ENCODE peak calls at places on chromosome 16, in five cellular contexts. Y, L, E, Q and Z are unnamed samples.

GRCh38 chr16:86508947-86509758 is 1.2 kb upstream of the FOXF1 start:
- DNase-seq in Y (no peak), L (peak), E (peak), Q (no peak), Z (no peak)

GRCh38 chr16:50628156-50628802 is 52.8 kb downstream of the SNX20 start:
- DNase-seq in Y (no peak), L (no peak), E (no peak), Q (no peak), Z (no peak)

GRCh38 chr16:69435977-69436729 is 11.7 kb downstream of the CYB5B start:
- DNase-seq in Y (no peak), L (no peak), E (no peak), Q (peak), Z (no peak)

GRCh38 chr16:11396241-11397048 is 51.2 kb downstream of the RMI2 start:
- DNase-seq in Y (no peak), L (peak), E (peak), Q (peak), Z (peak)

GRCh38 chr16:30985401-30986128 is 558 bp downstream of the HSD3B7 start:
- DNase-seq in Y (no peak), L (no peak), E (no peak), Q (no peak), Z (peak)

GRCh38 chr16:68790130-68790761 is 53.1 kb upstream of the TANGO6 start:
- DNase-seq in Y (no peak), L (no peak), E (no peak), Q (no peak), Z (peak)

GRCh38 chr16:90031931-90032663 is 12.8 kb upstream of the DBNDD1 start:
- DNase-seq in Y (no peak), L (no peak), E (no peak), Q (no peak), Z (no peak)

GRCh38 chr16:82741073-82741615 is 114.4 kb downstream of the CDH13 start:
- DNase-seq in Y (no peak), L (no peak), E (no peak), Q (no peak), Z (no peak)

GRCh38 chr16:86982912-86983311 is 334.3 kb downstream of the C16orf95 start:
- DNase-seq in Y (no peak), L (no peak), E (no peak), Q (no peak), Z (no peak)

GRCh38 chr16:88014954-88015805 is 63.9 kb downstream of the BANP start:
- DNase-seq in Y (no peak), L (no peak), E (no peak), Q (no peak), Z (no peak)

GRCh38 chr16:88978608-88979346 is 1.8 kb upstream of the CBFA2T3 start:
- DNase-seq in Y (no peak), L (no peak), E (no peak), Q (peak), Z (no peak)

GRCh38 chr16:80324371-80324770 is 216.4 kb upstream of the DYNLRB2 start:
- DNase-seq in Y (no peak), L (no peak), E (no peak), Q (no peak), Z (no peak)

GRCh38 chr16:86761117-86761971 is 183.0 kb downstream of the FOXL1 start:
- DNase-seq in Y (peak), L (no peak), E (no peak), Q (peak), Z (no peak)

GRCh38 chr16:78893340-78893739 is 707.2 kb downstream of the MAF start:
- DNase-seq in Y (no peak), L (no peak), E (no peak), Q (no peak), Z (no peak)

GRCh38 chr16:30740364-30741251 is 7.6 kb upstream of the PHKG2 start:
- DNase-seq in Y (no peak), L (no peak), E (no peak), Q (no peak), Z (peak)

GRCh38 chr16:83973581-83974385 is 5.7 kb downstream of the NECAB2 start:
- DNase-seq in Y (no peak), L (no peak), E (no peak), Q (no peak), Z (no peak)

GRCh38 chr16:4909825-4910224 is 27.1 kb downstream of the PPL start:
- DNase-seq in Y (no peak), L (no peak), E (no peak), Q (no peak), Z (no peak)

GRCh38 chr16:86531641-86532525 is 21.6 kb downstream of the FOXF1 start:
- DNase-seq in Y (no peak), L (no peak), E (no peak), Q (no peak), Z (no peak)

GRCh38 chr16:87970206-87970605 is 19.0 kb downstream of the BANP start:
- DNase-seq in Y (no peak), L (no peak), E (no peak), Q (no peak), Z (no peak)

GRCh38 chr16:57534337-57534880 is 2.0 kb downstream of the CCDC102A start:
- DNase-seq in Y (no peak), L (no peak), E (no peak), Q (no peak), Z (no peak)

GRCh38 chr16:10145636-10146035 is 36.6 kb downstream of the GRIN2A start:
- DNase-seq in Y (no peak), L (no peak), E (no peak), Q (no peak), Z (no peak)

GRCh38 chr16:65392831-65393565 is 271.1 kb upstream of the CDH11 start:
- DNase-seq in Y (no peak), L (no peak), E (no peak), Q (no peak), Z (no peak)

GRCh38 chr16:3067929-3068288 is 2.5 kb downstream of the IL32 start:
- DNase-seq in Y (no peak), L (peak), E (no peak), Q (no peak), Z (no peak)
- H3K4me3 ChIP-seq in Y (no peak), L (peak), E (no peak), Q (no peak), Z (no peak)

GRCh38 chr16:166375-167116 is 768 bp downstream of the HBM start:
- DNase-seq in Y (no peak), L (no peak), E (no peak), Q (no peak), Z (no peak)
- H3K4me3 ChIP-seq in Y (no peak), L (no peak), E (no peak), Q (no peak), Z (no peak)

GRCh38 chr16:85046957-85047866 is 19.6 kb downstream of the KIAA0513 start:
- DNase-seq in Y (no peak), L (no peak), E (no peak), Q (no peak), Z (peak)
- H3K4me3 ChIP-seq in Y (no peak), L (no peak), E (no peak), Q (no peak), Z (no peak)

GRCh38 chr16:75286996-75287395 is 35.6 kb upstream of the BCAR1 start:
- DNase-seq in Y (no peak), L (no peak), E (no peak), Q (no peak), Z (no peak)

GRCh38 chr16:75288596-75289120 is 37.2 kb upstream of the BCAR1 start:
- DNase-seq in Y (no peak), L (peak), E (no peak), Q (no peak), Z (no peak)

GRCh38 chr16:75289189-75289588 is 37.8 kb upstream of the BCAR1 start:
- DNase-seq in Y (no peak), L (no peak), E (no peak), Q (no peak), Z (no peak)

GRCh38 chr16:75288181-75288580 is 36.8 kb upstream of the BCAR1 start:
- DNase-seq in Y (no peak), L (no peak), E (no peak), Q (no peak), Z (no peak)

DNA sequence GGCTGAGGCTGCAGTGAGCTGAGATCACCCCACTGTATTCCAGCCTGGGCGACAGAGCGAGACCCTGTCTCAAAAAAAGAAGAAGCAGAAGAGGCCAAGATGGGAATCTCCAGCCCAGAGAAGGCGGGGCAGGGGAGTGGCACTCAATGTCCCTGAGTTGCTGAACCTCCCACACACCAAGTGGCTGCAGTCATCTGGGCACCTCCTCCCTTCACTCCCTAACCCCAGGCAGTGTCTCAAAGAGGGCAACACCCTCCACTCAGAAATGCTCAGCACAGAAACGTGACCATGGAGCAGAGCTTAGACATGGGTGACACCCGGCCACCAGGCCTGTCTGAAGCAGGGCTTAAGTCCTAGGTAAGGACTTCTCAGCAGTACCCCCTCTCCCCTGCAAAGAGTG is 36.3 kb upstream of the BCAR1 start:
- DNase-seq in Y (no peak), L (no peak), E (no peak), Q (no peak), Z (no peak)
- H3K4me3 ChIP-seq in Y (no peak), L (no peak), E (no peak), Q (no peak), Z (no peak)

DNA sequence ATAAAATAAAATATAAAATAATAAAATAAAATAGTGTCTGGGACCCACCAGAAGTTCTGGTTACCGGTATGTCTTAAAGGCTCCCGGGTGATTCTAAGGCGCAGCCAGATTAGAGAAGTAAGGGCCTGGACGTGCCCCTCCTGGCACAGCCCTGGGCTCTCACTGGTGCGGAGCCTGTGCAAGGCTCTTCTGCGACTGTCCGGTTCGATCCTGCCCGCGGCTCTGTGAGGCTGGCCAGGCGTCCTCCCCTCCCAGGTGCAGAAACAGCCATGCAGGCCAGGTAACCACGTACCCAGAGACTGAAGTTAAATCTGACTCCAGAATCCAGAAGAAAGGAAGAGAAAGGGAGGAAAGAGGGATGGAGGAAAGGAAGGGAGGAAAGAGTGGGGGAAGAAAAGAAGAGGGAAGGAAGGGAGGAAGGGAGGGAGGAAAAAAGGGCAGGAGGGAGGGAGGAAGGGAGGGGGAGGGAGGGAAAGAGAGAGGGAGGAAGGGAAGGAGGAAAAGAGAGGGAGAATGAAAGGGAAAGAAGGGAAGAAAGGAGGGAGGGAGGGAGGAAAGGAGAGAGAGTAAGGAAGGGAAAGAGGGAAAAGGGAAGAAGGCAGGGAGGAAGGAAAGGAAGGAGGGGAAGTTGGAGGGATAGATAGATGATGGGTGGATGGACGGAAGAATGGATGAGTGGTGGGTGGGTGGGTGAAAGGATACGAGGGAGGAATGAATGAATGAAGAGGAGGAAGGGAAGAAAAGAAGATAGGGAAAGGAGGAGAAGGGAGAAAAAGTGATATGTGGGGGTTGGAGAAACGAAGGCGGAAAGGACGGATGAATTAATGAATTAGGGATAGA is 42.3 kb downstream of the C16orf82 start:
- DNase-seq in Y (no peak), L (no peak), E (no peak), Q (no peak), Z (no peak)
- H3K4me3 ChIP-seq in Y (no peak), L (no peak), E (peak), Q (peak), Z (peak)

GRCh38 chr16:28277537-28278388 is 14.6 kb upstream of the SBK1 start:
- DNase-seq in Y (peak), L (peak), E (peak), Q (peak), Z (peak)
- H3K4me3 ChIP-seq in Y (peak), L (peak), E (peak), Q (peak), Z (peak)

DNA sequence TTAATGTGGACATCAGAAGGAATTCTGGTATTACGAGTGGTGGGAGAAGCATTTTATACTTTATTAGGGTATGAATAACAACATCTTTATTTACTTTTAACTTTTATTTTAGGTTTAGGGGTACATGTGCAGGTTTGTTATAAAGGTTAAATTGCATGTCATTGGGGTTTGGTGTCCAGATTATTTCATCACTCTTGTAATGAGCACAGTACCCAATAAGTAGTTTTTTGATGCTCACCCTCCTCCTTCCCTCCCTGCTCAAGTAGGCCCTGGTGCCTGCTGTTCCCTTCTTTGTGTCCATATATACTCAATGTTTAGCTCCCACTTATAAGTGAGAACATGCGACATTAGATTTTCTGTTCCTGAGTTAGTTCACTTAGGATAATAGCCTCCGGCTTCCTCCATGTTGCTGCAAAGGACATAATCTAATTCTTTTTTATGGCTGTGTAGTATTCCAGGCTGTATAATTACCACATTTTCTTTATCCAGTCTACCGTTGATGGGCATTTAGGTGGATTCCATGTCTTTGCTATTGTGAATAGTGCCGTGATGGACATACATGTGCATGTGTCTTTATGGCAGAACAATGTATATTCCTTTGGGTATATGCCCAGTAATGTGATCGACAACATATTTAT is 456.2 kb downstream of the XYLT1 start:
- DNase-seq in Y (no peak), L (no peak), E (no peak), Q (no peak), Z (no peak)
- H3K4me3 ChIP-seq in Y (no peak), L (no peak), E (no peak), Q (no peak), Z (no peak)

DNA sequence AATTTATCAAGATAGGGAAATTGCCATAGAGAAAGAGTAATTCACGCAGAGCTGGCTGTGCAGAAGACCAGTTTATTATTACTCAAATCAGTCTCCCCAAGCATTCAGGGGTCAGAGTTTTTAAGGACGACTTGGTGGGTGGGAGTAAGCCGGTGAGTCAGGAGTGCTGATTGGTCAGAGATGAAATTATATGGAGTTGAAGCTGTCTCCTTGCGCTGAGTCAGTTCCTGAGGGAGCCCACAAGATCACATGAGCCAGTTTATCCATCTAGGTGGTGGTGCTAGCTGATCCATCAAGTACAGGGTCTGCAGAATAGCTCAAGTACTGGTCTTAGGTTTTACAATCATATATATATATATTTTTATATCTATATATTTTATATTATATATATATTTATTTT is 6.0 kb upstream of the AQP8 start:
- DNase-seq in Y (no peak), L (no peak), E (peak), Q (no peak), Z (no peak)
- H3K4me3 ChIP-seq in Y (no peak), L (no peak), E (no peak), Q (no peak), Z (no peak)

DNA sequence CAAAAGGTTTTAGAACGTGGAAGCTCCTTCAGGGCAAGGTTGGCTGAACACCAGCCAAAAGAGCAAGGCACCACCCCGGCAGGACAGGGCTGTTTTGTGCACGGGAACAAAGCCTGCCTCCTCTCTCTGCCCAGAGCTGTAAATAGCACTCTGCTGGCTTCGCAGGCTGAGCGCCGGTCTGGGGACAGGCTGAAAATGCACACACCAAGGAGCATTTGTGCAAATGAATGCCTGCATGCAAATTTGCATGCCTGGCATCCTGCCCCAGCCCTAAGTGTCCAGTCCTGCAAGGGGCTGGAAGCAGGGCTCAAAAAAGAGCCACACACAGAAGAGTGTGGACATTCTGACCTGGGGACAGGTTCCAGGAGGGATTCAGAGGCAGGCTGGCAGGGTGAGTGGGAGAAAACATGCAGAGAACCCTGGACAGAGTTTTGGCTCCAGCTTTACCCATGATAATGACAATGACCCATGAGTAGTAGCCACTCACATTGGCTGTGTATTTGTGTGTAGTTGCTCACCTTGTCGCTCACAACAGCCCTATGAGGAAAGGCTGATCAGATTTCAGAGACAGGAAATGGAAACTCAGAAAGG is 11.7 kb downstream of the ABAT start:
- DNase-seq in Y (no peak), L (no peak), E (no peak), Q (no peak), Z (peak)
- H3K4me3 ChIP-seq in Y (no peak), L (no peak), E (no peak), Q (no peak), Z (no peak)